ENCODE peak calls at places on chromosomes 11 and 22, in four cellular contexts. V, D, B and K are unnamed samples.

GRCh38 chr22:37967637-37968451 is 14.3 kb downstream of the POLR2F start:
- DNase-seq in B (no peak), D (no peak), V (no peak), K (no peak)

GRCh38 chr22:40238425-40239344 is 61.0 kb downstream of the TNRC6B start:
- DNase-seq in V (peak), D (no peak), B (peak), K (no peak)

GRCh38 chr22:50175191-50175461 is 4.6 kb downstream of the PANX2 start:
- DNase-seq in D (no peak), V (no peak), B (no peak), K (no peak)

GRCh38 chr11:19670030-19670761 is 42.4 kb upstream of the NAV2 start:
- DNase-seq in V (no peak), B (peak), D (no peak), K (no peak)

GRCh38 chr11:34805937-34806336 is 110.2 kb downstream of the APIP start:
- DNase-seq in B (no peak), D (no peak), V (no peak), K (no peak)

GRCh38 chr11:117717485-117718314 is 79.3 kb downstream of the DSCAML1 start:
- DNase-seq in D (no peak), V (no peak), B (no peak), K (no peak)

GRCh38 chr22:49850021-49850911 is 3.4 kb upstream of the ZBED4 start:
- DNase-seq in V (no peak), B (no peak), D (no peak), K (no peak)

GRCh38 chr22:29727248-29727551 is 7.4 kb downstream of the CABP7 start:
- DNase-seq in B (peak), V (no peak), D (no peak), K (no peak)

GRCh38 chr11:75920886-75921285 is 105.9 kb downstream of the UVRAG start:
- DNase-seq in B (no peak), V (no peak), D (no peak), K (no peak)